ENCODE peak calls at places on chromosomes 1 and 21, in seven cellular contexts. N is brain microvascular endothelial cell, J is AG09309, C is fibroblast of pulmonary artery, Z is fibroblast of villous mesenchyme, P is fibroblast of lung, T is neural progenitor cell. A is an unnamed sample.
A peak's percentile ranks its signal among the peaks of the same experiment; 100 is the strongest.

GRCh38 chr1:6440198-6441126 is 15.9 kb downstream of the ESPN start:
- DNase-seq in N (no peak), J (no peak), C (no peak), Z (no peak), P (peak; percentile 43), T (peak; percentile 84), A (peak; percentile 17)

GRCh38 chr1:41446851-41447610 is 37.5 kb downstream of the EDN2 start:
- DNase-seq in N (no peak), J (no peak), C (no peak), Z (no peak), P (no peak), T (no peak), A (no peak)

GRCh38 chr1:13510499-13510898 is 3.3 kb downstream of the LRRC38 start:
- DNase-seq in N (no peak), J (no peak), C (no peak), Z (no peak), P (no peak), T (no peak), A (no peak)

GRCh38 chr1:77010937-77011336 is 143.7 kb downstream of the ST6GALNAC5 start:
- DNase-seq in N (no peak), J (no peak), C (no peak), Z (no peak), P (no peak), T (peak; percentile 56), A (no peak)

GRCh38 chr1:150017206-150017750 is 6.8 kb upstream of the OTUD7B start:
- DNase-seq in N (no peak), J (no peak), C (no peak), Z (no peak), P (no peak), T (no peak), A (no peak)

GRCh38 chr1:9732123-9732971 is 80.8 kb downstream of the PIK3CD start:
- DNase-seq in N (no peak), J (no peak), C (no peak), Z (no peak), P (no peak), T (no peak), A (no peak)

GRCh38 chr1:229388876-229389580 is 44.9 kb downstream of the ACTA1 start:
- DNase-seq in N (peak; percentile 22), J (no peak), C (peak; percentile 13), Z (peak; percentile 59), P (peak; percentile 48), T (no peak), A (peak; percentile 48)

GRCh38 chr1:229863651-229864545 is 203.1 kb upstream of the GALNT2 start:
- DNase-seq in N (no peak), J (no peak), C (no peak), Z (no peak), P (no peak), T (no peak), A (no peak)

GRCh38 chr1:209993061-209993830 is 55.2 kb downstream of the SYT14 start:
- DNase-seq in N (no peak), J (no peak), C (no peak), Z (no peak), P (no peak), T (no peak), A (no peak)

GRCh38 chr21:44958471-44959191 is 18.8 kb downstream of the SLX9 start:
- DNase-seq in N (peak; percentile 74), J (peak; percentile 40), C (peak; percentile 88), Z (peak; percentile 97), P (peak; percentile 51), T (peak; percentile 75), A (peak; percentile 84)

GRCh38 chr1:8642114-8642513 is 175.3 kb downstream of the RERE start:
- DNase-seq in N (no peak), J (no peak), C (no peak), Z (no peak), P (no peak), T (no peak), A (no peak)

DNA sequence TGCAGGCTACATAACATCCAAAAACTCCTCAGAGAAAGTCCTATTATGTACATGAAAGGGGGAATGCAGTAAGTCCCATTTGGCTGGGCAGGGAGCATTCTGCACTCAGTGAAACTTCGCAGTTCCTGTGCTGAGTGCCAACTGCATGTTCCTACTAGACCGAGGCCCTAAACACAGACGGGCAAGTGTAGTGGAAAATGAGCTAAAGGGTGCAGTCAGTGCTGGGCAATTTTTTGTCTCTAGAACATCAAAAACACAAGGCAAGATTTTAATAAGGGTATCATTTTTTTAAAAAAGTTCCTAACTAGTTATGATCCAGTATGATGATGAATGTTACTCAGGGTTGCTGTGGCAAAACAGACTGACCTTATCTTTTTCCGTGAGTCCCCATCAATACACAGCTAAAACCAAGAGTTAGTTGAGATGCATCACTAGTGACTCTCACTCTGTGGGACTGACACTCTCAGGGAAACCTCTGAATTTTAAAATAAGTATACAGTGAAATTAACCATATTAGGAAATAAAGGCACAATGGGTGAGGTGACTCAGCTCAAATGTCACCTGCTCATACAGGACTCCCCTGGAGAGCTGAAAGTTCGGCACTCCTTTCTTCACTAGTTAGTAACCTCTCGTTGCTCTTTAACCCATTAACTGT is 91.5 kb downstream of the NIBAN1 start:
- DNase-seq in N (no peak), J (no peak), C (peak; percentile 51), Z (no peak), P (peak; percentile 23), T (no peak), A (peak; percentile 10)
- H3K4me3 ChIP-seq in N (no peak overlapping the region), J (no peak overlapping the region), C (no peak overlapping the region), Z (no peak overlapping the region), P (no peak overlapping the region), T (no peak overlapping the region), A (no peak overlapping the region)

DNA sequence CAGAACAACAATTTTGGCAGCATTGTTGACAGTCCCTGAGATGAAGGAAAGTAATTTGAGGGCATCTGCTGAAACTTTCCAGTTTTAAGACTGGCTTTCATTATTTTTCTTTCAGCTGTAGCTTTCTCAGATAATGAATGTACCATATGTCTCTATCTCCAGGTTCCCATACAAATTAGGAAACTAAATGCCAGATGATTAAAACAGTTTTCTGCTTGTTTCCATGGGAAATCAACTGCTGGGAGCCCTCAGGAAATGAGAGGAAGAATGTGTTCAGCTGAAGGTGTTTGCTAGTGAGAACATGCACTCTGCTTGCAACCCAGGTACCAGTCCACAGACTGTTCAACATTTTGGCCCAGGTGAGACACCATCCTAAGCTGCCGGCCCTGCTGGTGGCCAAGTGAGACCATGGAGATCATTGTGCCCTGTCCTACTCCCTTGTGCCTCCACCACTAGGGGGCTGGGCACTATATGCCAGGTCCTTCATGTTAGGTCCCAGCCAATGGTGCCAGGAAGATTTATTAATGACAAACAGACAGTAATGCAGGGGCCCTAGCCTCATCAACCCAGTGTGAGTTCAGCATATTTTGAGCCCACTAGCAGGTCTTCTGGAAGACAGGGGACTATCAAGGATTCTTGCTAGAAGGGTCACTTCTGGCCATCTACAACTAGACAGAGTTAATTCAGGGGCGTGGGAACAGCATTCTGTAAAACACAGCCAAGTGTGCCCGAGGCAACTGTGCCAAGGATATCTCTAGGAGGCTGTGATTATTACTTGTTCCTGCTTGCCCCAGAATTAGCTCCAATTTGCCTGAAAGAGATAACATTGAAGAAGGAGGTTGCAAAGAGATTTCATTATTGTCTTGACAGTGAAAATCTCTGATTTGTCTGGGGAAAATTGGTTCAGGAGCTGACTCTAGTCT is 17.0 kb upstream of the LRRC8C start:
- DNase-seq in N (no peak), J (no peak), C (no peak), Z (no peak), P (no peak), T (no peak), A (no peak)
- TF ChIP-seq CTCF in N (peak; percentile 65), J (peak; percentile 41), C (peak; percentile 40), Z (peak; percentile 51), P (peak; percentile 6), T (peak; percentile 34), A (peak; percentile 35)

DNA sequence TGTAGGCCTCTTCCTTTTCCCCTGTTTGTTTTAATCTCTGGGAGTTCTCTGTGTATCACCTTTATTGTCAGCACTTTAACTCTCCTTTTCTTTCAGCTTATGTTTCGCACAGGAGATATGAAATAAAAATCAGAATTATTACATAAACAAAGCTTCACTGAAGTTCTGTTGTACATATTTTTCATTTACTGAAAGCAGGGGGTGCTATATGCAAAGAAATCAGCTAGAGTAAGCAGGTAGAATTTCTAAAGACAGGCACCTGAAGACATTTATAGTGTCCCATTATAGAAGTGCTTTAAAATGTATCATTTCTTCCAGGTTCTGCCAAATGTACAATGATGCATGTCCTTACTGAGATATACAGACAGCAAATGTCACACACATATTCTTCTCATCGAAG is 585.0 kb downstream of the PLA2G4A start:
- DNase-seq in N (no peak), J (no peak), C (peak; percentile 26), Z (peak; percentile 3), P (peak; percentile 15), T (no peak), A (no peak)
- H3K4me3 ChIP-seq in N (no peak overlapping the region), J (no peak overlapping the region), C (no peak overlapping the region), Z (no peak overlapping the region), P (no peak overlapping the region), T (no peak overlapping the region), A (no peak overlapping the region)

GRCh38 chr21:36860736-36861594 is 105.5 kb downstream of the HLCS start:
- DNase-seq in N (peak; percentile 62), J (peak; percentile 28), C (peak; percentile 81), Z (peak; percentile 54), P (peak; percentile 91), T (no peak), A (peak; percentile 87)
- TF ChIP-seq CTCF in N (no peak), J (no peak), C (no peak), Z (no peak), P (no peak), T (no peak), A (no peak)

GRCh38 chr1:26476958-26477357 is 4.7 kb downstream of the HMGN2 start:
- DNase-seq in N (no peak), J (no peak), C (no peak), Z (no peak), P (no peak), T (no peak), A (no peak)

GRCh38 chr1:26472901-26473845 is 933 bp downstream of the HMGN2 start:
- DNase-seq in N (peak; percentile 88), J (peak; percentile 71), C (peak; percentile 96), Z (peak; percentile 96), P (peak; percentile 86), T (peak; percentile 97), A (peak; percentile 93)

GRCh38 chr1:26475989-26476388 is 3.7 kb downstream of the HMGN2 start:
- DNase-seq in N (no peak), J (no peak), C (no peak), Z (no peak), P (no peak), T (no peak), A (no peak)

GRCh38 chr1:26472330-26472900 is at the start of gene HMGN2:
- DNase-seq in N (peak; percentile 68), J (peak; percentile 49), C (peak; percentile 85), Z (peak; percentile 82), P (peak; percentile 77), T (peak; percentile 94), A (peak; percentile 84)

DNA sequence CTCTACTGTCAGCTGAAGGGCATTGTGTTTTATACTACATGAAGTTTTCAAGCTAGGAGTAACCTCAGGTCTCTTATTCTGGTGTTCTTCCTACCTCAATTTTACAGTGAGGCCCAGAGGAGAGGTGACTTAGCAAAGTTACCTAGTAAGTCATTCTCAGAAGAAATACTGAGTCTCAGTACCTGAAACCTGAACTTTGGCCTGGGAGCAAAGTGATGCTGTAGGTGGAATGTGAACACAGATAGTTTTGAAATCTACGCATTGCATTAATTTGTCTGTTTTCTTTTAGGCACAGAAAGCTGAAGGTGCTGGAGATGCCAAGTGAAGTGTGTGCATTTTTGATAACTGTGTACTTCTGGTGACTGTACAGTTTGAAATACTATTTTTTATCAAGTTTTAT is 2.6 kb downstream of the HMGN2 start:
- DNase-seq in N (no peak), J (no peak), C (no peak), Z (no peak), P (no peak), T (no peak), A (no peak)
- H3K4me3 ChIP-seq in N (no peak overlapping the region), J (no peak overlapping the region), C (no peak overlapping the region), Z (no peak overlapping the region), P (no peak overlapping the region), T (peak overlapping the region; percentile 95), A (no peak overlapping the region)